ENCODE peak calls at places on chromosomes 7 and 10, in ten cellular contexts. M is lung, K is uterus, N is ovary, S is right atrium auricular region, X is lower lobe of right lung, O is OCI-LY7, A is IMR-90, I is psoas muscle, U is colonic mucosa. W is an unnamed sample. For H3K9me3, the result is how much of the 10 kb centered on the place peaks cover.

GRCh38 chr10:79431891-79432831 is 13.3 kb downstream of the ZCCHC24 start:
- DNase-seq in M (no peak), K (peak), N (peak), S (no peak), X (no peak), O (no peak), A (peak), I (peak), U (no peak), W (no peak)

GRCh38 chr10:126135177-126135576 is 238.8 kb downstream of the FANK1 start:
- DNase-seq in M (no peak), K (no peak), N (no peak), S (no peak), X (no peak), O (no peak), A (peak), I (no peak), U (peak), W (peak)

GRCh38 chr10:78971094-78971682 is 97.6 kb upstream of the ZMIZ1 start:
- DNase-seq in M (no peak), K (no peak), N (no peak), S (no peak), X (no peak), O (no peak), A (no peak), I (no peak), U (no peak), W (no peak)

GRCh38 chr10:15877836-15878576 is 17.7 kb upstream of the MINDY3 start:
- DNase-seq in M (no peak), K (no peak), N (no peak), S (no peak), X (no peak), O (no peak), A (no peak), I (no peak), U (no peak), W (no peak)

GRCh38 chr10:93859049-93859655 is 34.6 kb upstream of the SLC35G1 start:
- DNase-seq in M (no peak), K (no peak), N (no peak), S (no peak), X (no peak), O (peak), A (peak), I (no peak), U (no peak), W (no peak)

GRCh38 chr7:46145412-46145811 is 224.3 kb upstream of the IGFBP3 start:
- DNase-seq in M (no peak), K (peak), N (peak), S (no peak), X (no peak), O (no peak), A (peak), I (no peak), U (no peak), W (no peak)

GRCh38 chr10:28077889-28078288 is 79.0 kb upstream of the ODAD2 start:
- DNase-seq in M (no peak), K (no peak), N (no peak), S (no peak), X (no peak), O (no peak), A (peak), I (no peak), U (no peak), W (no peak)

GRCh38 chr7:125025620-125026019 is 96.0 kb upstream of the POT1 start:
- DNase-seq in M (no peak), K (no peak), N (no peak), S (no peak), X (no peak), O (no peak), A (no peak), I (no peak), U (no peak), W (no peak)

GRCh38 chr7:2042650-2043049 is 190.1 kb downstream of the MAD1L1 start:
- DNase-seq in M (no peak), K (no peak), N (no peak), S (no peak), X (peak), O (no peak), A (no peak), I (peak), U (no peak), W (peak)

GRCh38 chr10:98314577-98315284 is 46.7 kb upstream of the LOXL4 start:
- DNase-seq in M (peak), K (no peak), N (no peak), S (peak), X (no peak), O (no peak), A (no peak), I (peak), U (peak), W (no peak)

DNA sequence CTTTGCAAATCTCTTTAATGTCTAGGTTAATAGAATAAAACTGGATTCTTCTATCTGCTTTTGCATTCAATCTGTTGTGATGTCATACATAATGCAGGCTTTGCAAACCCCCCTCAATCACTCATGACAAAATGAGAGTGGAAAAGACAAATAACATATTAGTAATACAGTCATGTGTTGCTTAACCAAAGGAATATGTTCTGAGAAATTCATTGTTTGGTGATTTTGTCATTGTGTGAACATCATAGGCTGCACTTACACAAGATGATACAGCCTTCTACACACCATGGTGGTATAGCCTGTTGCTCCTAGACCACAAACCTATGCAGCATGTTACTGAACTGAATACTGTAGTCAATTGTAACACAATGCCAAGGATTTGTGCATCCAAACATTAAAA is 87.3 kb upstream of the SEC61G start:
- DNase-seq in M (no peak), K (no peak), N (no peak), S (no peak), X (no peak), O (no peak), A (peak), I (no peak), U (no peak), W (no peak)
- TF ChIP-seq CTCF in M (no peak), K (no peak), N (no peak), S (no peak), X (no peak), O (no peak), A (no peak), I (no peak), U (no peak), W (no peak)

GRCh38 chr10:132989476-132990415 is 47.4 kb upstream of the CFAP46 start:
- DNase-seq in M (no peak), K (no peak), N (no peak), S (no peak), X (peak), O (no peak), A (no peak), I (peak), U (no peak), W (no peak)
- H3K4me3 ChIP-seq in M (no peak), K (no peak), N (no peak), S (no peak), X (no peak), O (no peak), A (no peak), I (no peak), U (no peak), W (no peak)

GRCh38 chr10:70652761-70653657 is 19.3 kb upstream of the ADAMTS14 start:
- DNase-seq in M (no peak), K (no peak), N (no peak), S (peak), X (no peak), O (no peak), A (peak), I (peak), U (no peak), W (no peak)
- H3K9me3 ChIP-seq in M (under half), K (under half), N (under half), S (under half), X (under half), O (under half), A (under half), I (under half), U (under half), W (under half)

GRCh38 chr7:130363156-130363847 is 17.0 kb upstream of the CPA1 start:
- DNase-seq in M (no peak), K (peak), N (no peak), S (no peak), X (no peak), O (no peak), A (peak), I (peak), U (no peak), W (no peak)
- TF ChIP-seq CTCF in M (no peak), K (no peak), N (no peak), S (no peak), X (no peak), O (no peak), A (peak), I (no peak), U (no peak), W (no peak)

GRCh38 chr10:3803884-3804741 is 19.1 kb upstream of the KLF6 start:
- DNase-seq in M (no peak), K (no peak), N (no peak), S (no peak), X (no peak), O (peak), A (peak), I (no peak), U (no peak), W (no peak)

GRCh38 chr10:3805227-3805790 is 20.3 kb upstream of the KLF6 start:
- DNase-seq in M (no peak), K (no peak), N (no peak), S (no peak), X (no peak), O (peak), A (peak), I (peak), U (no peak), W (no peak)

GRCh38 chr10:3806603-3807002 is 21.6 kb upstream of the KLF6 start:
- DNase-seq in M (no peak), K (no peak), N (no peak), S (no peak), X (peak), O (peak), A (peak), I (no peak), U (peak), W (no peak)

GRCh38 chr10:3807221-3807927 is 22.4 kb upstream of the KLF6 start:
- DNase-seq in M (no peak), K (no peak), N (no peak), S (no peak), X (no peak), O (peak), A (no peak), I (peak), U (no peak), W (no peak)

DNA sequence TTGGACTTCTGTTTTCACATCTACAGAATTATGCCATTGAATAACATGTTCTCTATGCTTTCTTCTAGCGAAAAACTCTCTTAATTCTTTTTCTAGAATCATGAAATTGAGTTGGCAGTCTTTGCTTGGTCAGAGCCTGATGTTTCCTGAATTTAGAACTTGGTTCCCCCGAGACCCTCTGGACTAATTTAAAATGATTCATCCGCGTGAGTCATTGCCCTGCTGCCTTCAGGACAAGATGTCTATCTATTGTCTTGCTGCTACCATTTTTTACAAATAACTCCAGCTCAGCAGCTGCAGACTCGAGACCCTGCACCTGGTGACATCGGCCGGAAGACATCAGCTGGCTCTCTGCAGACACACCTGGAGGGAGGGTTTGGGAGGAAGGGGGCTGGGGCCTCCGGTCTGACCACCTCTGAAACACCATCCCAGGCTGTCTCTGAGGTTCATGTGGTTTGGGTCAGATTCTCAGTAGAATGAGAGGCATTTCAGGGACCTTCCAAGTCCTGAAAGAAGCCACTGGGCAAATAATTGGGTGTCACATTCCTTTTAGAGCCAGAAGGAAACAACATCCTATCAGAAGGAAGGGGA is 20.9 kb upstream of the KLF6 start:
- DNase-seq in M (no peak), K (peak), N (no peak), S (peak), X (no peak), O (peak), A (peak), I (peak), U (no peak), W (no peak)
- H3K4me3 ChIP-seq in M (no peak), K (no peak), N (no peak), S (no peak), X (no peak), O (peak), A (no peak), I (peak), U (no peak), W (no peak)

GRCh38 chr7:134703241-134703594 is 56.6 kb downstream of the BPGM start:
- DNase-seq in M (no peak), K (no peak), N (no peak), S (no peak), X (no peak), O (no peak), A (no peak), I (no peak), U (no peak), W (no peak)

GRCh38 chr7:134704827-134705226 is 58.2 kb downstream of the BPGM start:
- DNase-seq in M (no peak), K (no peak), N (no peak), S (no peak), X (no peak), O (no peak), A (no peak), I (no peak), U (no peak), W (no peak)

GRCh38 chr7:134701272-134701671 is 54.6 kb downstream of the BPGM start:
- DNase-seq in M (no peak), K (no peak), N (no peak), S (no peak), X (no peak), O (peak), A (peak), I (no peak), U (no peak), W (no peak)

GRCh38 chr7:134703781-134704180 is 57.1 kb downstream of the BPGM start:
- DNase-seq in M (no peak), K (peak), N (peak), S (no peak), X (no peak), O (no peak), A (peak), I (no peak), U (no peak), W (no peak)

DNA sequence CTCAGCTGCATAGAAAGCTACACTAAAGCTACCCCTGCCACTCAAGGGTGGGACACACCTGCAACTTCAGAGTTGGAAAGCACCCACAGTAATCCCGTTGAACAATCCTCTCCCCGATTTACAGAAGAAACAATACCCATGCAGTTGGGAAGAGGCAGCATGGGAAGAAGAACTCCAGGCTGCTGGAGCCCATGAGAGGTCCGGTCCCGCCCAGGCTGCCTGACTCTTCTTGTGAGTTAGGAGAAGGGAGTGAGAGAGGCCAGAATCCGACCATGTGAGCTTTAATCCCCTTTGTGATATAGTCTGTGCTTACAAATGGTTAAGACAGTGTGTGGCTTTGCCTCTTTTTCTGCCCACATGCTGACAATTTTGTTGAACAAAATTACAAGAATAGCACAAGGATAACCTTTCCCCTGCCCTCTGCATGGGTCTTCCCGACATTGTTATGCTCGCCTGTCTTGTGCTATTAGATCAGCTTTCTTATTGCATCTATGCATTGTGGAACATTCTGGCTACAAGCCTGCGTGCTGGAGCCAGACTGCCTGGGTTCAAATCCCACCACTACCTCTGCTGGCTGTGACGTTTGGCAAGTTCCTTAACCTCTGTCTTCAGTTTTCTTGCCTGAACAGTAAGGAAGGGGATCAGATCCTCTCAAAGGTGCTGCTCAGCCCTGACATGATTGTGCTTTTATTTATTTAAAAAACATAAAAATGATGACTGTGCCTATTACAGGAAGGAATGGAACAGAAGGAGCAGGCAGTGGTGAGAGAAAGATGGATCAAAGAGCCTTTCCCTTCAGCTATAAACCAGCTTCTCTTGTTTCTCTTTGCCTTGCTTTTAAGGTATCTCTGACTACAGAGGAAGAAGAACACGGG is 56.0 kb downstream of the BPGM start:
- DNase-seq in M (no peak), K (no peak), N (no peak), S (no peak), X (no peak), O (no peak), A (no peak), I (no peak), U (no peak), W (no peak)
- H3K9me3 ChIP-seq in M (under half), K (under half), N (under half), S (under half), X (under half), O (under half), A (under half), I (under half), U (under half), W (under half)

DNA sequence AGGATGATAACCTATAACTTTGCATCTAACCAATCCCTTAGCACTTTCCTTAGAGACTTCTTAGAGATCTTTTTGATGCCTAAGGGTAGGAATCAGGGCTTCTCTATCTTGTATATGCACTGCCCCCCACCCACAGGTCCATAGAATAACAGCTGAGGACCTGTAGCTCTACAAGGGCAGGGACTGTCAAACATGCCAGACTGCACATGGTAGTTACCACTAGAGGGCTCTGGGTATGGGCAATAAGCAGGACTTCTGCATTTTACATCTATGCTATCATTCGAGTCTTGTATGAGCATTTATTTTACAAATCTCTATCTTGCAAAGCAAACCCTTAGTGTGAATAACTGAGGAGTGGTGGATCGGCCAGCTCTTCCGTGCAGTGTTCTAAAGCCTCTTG is 219.1 kb downstream of the WDR11 start:
- DNase-seq in M (no peak), K (no peak), N (no peak), S (no peak), X (no peak), O (peak), A (no peak), I (no peak), U (peak), W (peak)
- TF ChIP-seq CTCF in M (no peak), K (no peak), N (no peak), S (peak), X (peak), O (peak), A (no peak), I (no peak), U (peak), W (peak)

DNA sequence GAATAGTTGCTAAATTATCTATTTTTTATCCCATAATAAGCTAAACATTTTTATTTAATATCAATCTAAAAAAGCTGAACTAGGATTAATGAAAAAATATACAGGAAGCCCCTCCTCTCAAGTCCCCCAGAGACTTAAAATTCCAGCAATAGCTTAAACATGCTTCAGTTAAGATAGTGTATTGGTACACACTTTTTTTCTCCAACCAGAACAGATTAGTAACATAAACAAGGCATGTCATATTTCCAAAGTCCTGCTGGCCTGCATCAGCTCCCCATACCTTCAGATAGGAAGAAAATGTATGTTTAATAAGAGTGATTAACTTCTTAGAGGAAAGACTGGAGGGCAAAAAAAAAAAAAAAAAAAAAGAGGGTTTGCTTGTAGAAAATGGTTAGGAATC is 7.1 kb downstream of the TBX20 start:
- DNase-seq in M (no peak), K (no peak), N (no peak), S (no peak), X (no peak), O (no peak), A (no peak), I (no peak), U (no peak), W (no peak)
- H3K4me3 ChIP-seq in M (no peak), K (no peak), N (no peak), S (no peak), X (no peak), O (no peak), A (no peak), I (no peak), U (no peak), W (no peak)

DNA sequence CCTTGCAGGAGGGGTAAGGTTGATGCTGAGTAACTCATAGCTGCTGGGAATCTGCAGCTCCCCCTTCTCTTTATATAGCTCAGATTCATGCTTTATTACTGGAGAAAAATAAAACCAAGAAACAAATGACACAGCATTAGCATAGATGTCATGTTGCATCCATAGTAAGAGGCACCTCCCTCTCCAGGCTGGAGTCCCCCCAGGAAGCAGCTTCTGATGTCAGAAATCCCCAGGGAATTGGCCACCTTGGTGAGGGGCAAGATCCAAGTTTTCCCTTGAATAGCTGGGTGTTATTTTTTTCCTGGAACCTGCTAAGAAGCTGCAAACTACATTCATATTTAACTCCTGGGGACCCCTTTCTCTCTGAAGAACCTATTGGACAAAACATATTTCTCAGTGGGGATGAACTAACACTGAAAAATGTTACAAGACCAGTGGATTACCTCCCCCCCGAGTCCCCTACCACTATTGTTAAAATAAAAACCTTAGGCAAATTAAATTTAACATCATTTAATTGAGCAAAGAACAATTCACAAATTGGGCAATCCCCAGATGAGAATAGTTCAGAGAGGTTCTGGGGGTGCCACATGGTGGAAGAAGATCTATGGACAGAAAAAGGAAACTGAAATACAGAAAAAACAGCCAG is 163.7 kb upstream of the NAMPT start:
- DNase-seq in M (no peak), K (no peak), N (no peak), S (no peak), X (no peak), O (no peak), A (no peak), I (no peak), U (no peak), W (no peak)
- H3K9me3 ChIP-seq in M (under half), K (under half), N (under half), S (under half), X (under half), O (under half), A (under half), I (under half), U (under half), W (under half)

DNA sequence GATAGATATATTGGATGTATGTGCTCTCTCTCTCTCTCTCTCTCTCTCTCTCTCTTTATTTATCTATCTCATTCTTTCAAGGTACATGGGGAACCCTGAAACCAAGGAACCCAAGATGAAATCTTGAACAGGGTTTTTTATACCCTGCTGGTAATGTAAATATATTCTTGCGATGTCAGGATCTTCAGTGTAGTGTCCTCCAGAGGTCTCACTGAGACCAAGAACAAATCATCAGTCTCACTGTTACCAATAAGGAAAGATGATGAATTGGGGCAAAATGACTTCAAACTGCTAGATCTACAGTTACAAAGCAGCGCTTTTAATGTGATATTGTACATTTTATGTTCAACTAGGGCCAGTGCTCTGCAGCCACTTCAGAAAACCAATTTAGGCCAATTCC is 423.5 kb downstream of the ANKRD7 start:
- DNase-seq in M (no peak), K (no peak), N (no peak), S (no peak), X (no peak), O (no peak), A (no peak), I (no peak), U (no peak), W (no peak)
- TF ChIP-seq CTCF in M (no peak), K (no peak), N (no peak), S (no peak), X (no peak), O (no peak), A (no peak), I (no peak), U (no peak), W (no peak)